ENCODE peak calls at places on chromosomes 11 and 22, in nine cellular contexts. One of them, this sample, is unnamed.

GRCh38 chr11:77322506-77322905 is 21.0 kb upstream of the GDPD4 start:
- DNase-seq in transverse colon: no peak
- DNase-seq in neural progenitor cell: no peak
- DNase-seq in aorta: no peak
- DNase-seq in H1: no peak
- DNase-seq in A549: no peak
- DNase-seq in heart right ventricle: peak; percentile 5
- DNase-seq in CD8-positive, alpha-beta memory T cell: no peak
- DNase-seq in H9: no peak
- DNase-seq in this sample: no peak

GRCh38 chr11:17148536-17148935 is 59.2 kb downstream of the PIK3C2A start:
- DNase-seq in transverse colon: no peak
- DNase-seq in neural progenitor cell: no peak
- DNase-seq in aorta: no peak
- DNase-seq in H1: no peak
- DNase-seq in A549: no peak
- DNase-seq in heart right ventricle: no peak
- DNase-seq in CD8-positive, alpha-beta memory T cell: no peak
- DNase-seq in H9: no peak
- DNase-seq in this sample: no peak

GRCh38 chr11:9574556-9574805 is 1.0 kb downstream of the WEE1 start:
- DNase-seq in transverse colon: peak; percentile 35
- DNase-seq in neural progenitor cell: peak; percentile 67
- DNase-seq in aorta: peak; percentile 82
- DNase-seq in H1: no peak
- DNase-seq in A549: no peak
- DNase-seq in heart right ventricle: no peak
- DNase-seq in CD8-positive, alpha-beta memory T cell: no peak
- DNase-seq in H9: no peak
- DNase-seq in this sample: no peak

GRCh38 chr22:30040499-30041055 is 39.7 kb upstream of the HORMAD2 start:
- DNase-seq in transverse colon: no peak
- DNase-seq in neural progenitor cell: no peak
- DNase-seq in aorta: no peak
- DNase-seq in H1: no peak
- DNase-seq in A549: no peak
- DNase-seq in heart right ventricle: no peak
- DNase-seq in CD8-positive, alpha-beta memory T cell: no peak
- DNase-seq in H9: no peak
- DNase-seq in this sample: no peak

GRCh38 chr11:93248602-93249001 is 50.8 kb upstream of the SLC36A4 start:
- DNase-seq in transverse colon: no peak
- DNase-seq in neural progenitor cell: no peak
- DNase-seq in aorta: no peak
- DNase-seq in H1: no peak
- DNase-seq in A549: no peak
- DNase-seq in heart right ventricle: no peak
- DNase-seq in CD8-positive, alpha-beta memory T cell: no peak
- DNase-seq in H9: no peak
- DNase-seq in this sample: no peak

GRCh38 chr11:82229346-82229745 is 504.3 kb downstream of the FAM181B start:
- DNase-seq in transverse colon: no peak
- DNase-seq in neural progenitor cell: peak; percentile 40
- DNase-seq in aorta: no peak
- DNase-seq in H1: no peak
- DNase-seq in A549: no peak
- DNase-seq in heart right ventricle: no peak
- DNase-seq in CD8-positive, alpha-beta memory T cell: no peak
- DNase-seq in H9: no peak
- DNase-seq in this sample: no peak

GRCh38 chr11:79486239-79486984 is 45.6 kb upstream of the TENM4 start:
- DNase-seq in transverse colon: no peak
- DNase-seq in neural progenitor cell: no peak
- DNase-seq in aorta: no peak
- DNase-seq in H1: no peak
- DNase-seq in A549: no peak
- DNase-seq in heart right ventricle: no peak
- DNase-seq in CD8-positive, alpha-beta memory T cell: no peak
- DNase-seq in H9: no peak
- DNase-seq in this sample: no peak

GRCh38 chr11:120608760-120609211 is 97.2 kb downstream of the GRIK4 start:
- DNase-seq in transverse colon: peak; percentile 28
- DNase-seq in neural progenitor cell: peak; percentile 36
- DNase-seq in aorta: no peak
- DNase-seq in H1: no peak
- DNase-seq in A549: no peak
- DNase-seq in heart right ventricle: no peak
- DNase-seq in CD8-positive, alpha-beta memory T cell: no peak
- DNase-seq in H9: peak; percentile 50
- DNase-seq in this sample: no peak

GRCh38 chr11:122697636-122698167 is 42.2 kb downstream of the UBASH3B start:
- DNase-seq in transverse colon: no peak
- DNase-seq in neural progenitor cell: no peak
- DNase-seq in aorta: no peak
- DNase-seq in H1: no peak
- DNase-seq in A549: peak; percentile 28
- DNase-seq in heart right ventricle: no peak
- DNase-seq in CD8-positive, alpha-beta memory T cell: peak; percentile 56
- DNase-seq in H9: no peak
- DNase-seq in this sample: no peak

GRCh38 chr22:20396639-20397038 is 2.7 kb downstream of the ZNF74 start:
- DNase-seq in transverse colon: no peak
- DNase-seq in neural progenitor cell: no peak
- DNase-seq in aorta: no peak
- DNase-seq in H1: no peak
- DNase-seq in A549: no peak
- DNase-seq in heart right ventricle: no peak
- DNase-seq in CD8-positive, alpha-beta memory T cell: no peak
- DNase-seq in H9: no peak
- DNase-seq in this sample: no peak

GRCh38 chr11:1555713-1556153 is 16.3 kb downstream of the DUSP8 start:
- DNase-seq in transverse colon: no peak
- DNase-seq in neural progenitor cell: no peak
- DNase-seq in aorta: no peak
- DNase-seq in H1: no peak
- DNase-seq in A549: no peak
- DNase-seq in heart right ventricle: no peak
- DNase-seq in CD8-positive, alpha-beta memory T cell: no peak
- DNase-seq in H9: peak; percentile 38
- DNase-seq in this sample: no peak

GRCh38 chr11:1557904-1558831 is 13.9 kb downstream of the DUSP8 start:
- DNase-seq in transverse colon: peak; percentile 66
- DNase-seq in neural progenitor cell: no peak
- DNase-seq in aorta: peak; percentile 91
- DNase-seq in H1: no peak
- DNase-seq in A549: peak; percentile 71
- DNase-seq in heart right ventricle: peak; percentile 76
- DNase-seq in CD8-positive, alpha-beta memory T cell: no peak
- DNase-seq in H9: peak; percentile 40
- DNase-seq in this sample: no peak

GRCh38 chr11:1556278-1557167 is 15.5 kb downstream of the DUSP8 start:
- DNase-seq in transverse colon: no peak
- DNase-seq in neural progenitor cell: no peak
- DNase-seq in aorta: no peak
- DNase-seq in H1: no peak
- DNase-seq in A549: no peak
- DNase-seq in heart right ventricle: no peak
- DNase-seq in CD8-positive, alpha-beta memory T cell: no peak
- DNase-seq in H9: peak; percentile 36
- DNase-seq in this sample: no peak

GRCh38 chr11:1559103-1559951 is 12.7 kb downstream of the DUSP8 start:
- DNase-seq in transverse colon: peak; percentile 91
- DNase-seq in neural progenitor cell: peak; percentile 63
- DNase-seq in aorta: peak; percentile 98
- DNase-seq in H1: no peak
- DNase-seq in A549: peak; percentile 74
- DNase-seq in heart right ventricle: peak; percentile 90
- DNase-seq in CD8-positive, alpha-beta memory T cell: no peak
- DNase-seq in H9: peak; percentile 74
- DNase-seq in this sample: peak; percentile 92

DNA sequence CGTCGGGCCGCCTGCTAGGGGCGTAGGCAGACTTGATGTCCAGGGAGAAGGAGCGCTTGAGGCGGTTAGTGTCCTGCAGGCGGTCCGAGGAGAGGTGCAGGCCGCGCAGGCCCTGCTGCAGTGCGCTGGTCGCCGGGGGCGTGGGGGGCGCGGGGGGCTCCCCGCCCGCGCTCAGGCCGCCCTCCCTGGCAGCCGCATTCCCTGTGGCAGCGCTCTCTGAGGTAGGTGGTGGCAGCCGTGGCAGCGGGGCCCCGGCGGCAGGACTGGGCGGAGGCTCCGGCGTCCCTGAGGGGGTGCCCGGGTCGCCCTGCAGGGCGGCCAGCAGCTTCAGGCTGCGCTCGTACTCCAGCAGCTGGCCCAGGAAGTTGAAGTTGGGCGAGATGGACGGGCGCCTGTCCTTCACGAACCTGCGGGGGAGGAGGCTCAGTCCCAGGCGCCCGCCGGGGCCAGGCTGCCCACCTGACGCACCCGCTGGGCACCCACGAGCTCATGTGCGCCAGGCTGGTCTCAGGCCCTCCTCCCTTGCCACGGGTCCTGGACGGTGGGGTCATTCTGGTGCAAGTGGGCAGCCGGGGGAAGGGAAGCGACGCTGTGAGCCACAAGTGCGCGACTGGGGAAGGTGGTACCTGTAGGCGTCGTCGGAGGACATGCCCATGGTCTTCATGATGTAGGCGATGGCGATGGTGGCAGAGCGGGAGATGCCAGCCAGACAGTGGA is 14.7 kb downstream of the DUSP8 start:
- DNase-seq in transverse colon: no peak
- DNase-seq in neural progenitor cell: no peak
- DNase-seq in aorta: no peak
- DNase-seq in H1: no peak
- DNase-seq in A549: no peak
- DNase-seq in heart right ventricle: no peak
- DNase-seq in CD8-positive, alpha-beta memory T cell: no peak
- DNase-seq in H9: peak; percentile 44
- DNase-seq in this sample: no peak
- H3K27ac ChIP-seq in transverse colon: peak overlapping the region; percentile 91
- H3K27ac ChIP-seq in neural progenitor cell: no peak overlapping the region
- H3K27ac ChIP-seq in aorta: peak overlapping the region; percentile 34
- H3K27ac ChIP-seq in H1: no peak overlapping the region
- H3K27ac ChIP-seq in A549: peak overlapping the region; percentile 86
- H3K27ac ChIP-seq in heart right ventricle: peak overlapping the region; percentile 94
- H3K27ac ChIP-seq in CD8-positive, alpha-beta memory T cell: no peak overlapping the region
- H3K27ac ChIP-seq in H9: no peak overlapping the region
- H3K27ac ChIP-seq in this sample: peak overlapping the region; percentile 80

DNA sequence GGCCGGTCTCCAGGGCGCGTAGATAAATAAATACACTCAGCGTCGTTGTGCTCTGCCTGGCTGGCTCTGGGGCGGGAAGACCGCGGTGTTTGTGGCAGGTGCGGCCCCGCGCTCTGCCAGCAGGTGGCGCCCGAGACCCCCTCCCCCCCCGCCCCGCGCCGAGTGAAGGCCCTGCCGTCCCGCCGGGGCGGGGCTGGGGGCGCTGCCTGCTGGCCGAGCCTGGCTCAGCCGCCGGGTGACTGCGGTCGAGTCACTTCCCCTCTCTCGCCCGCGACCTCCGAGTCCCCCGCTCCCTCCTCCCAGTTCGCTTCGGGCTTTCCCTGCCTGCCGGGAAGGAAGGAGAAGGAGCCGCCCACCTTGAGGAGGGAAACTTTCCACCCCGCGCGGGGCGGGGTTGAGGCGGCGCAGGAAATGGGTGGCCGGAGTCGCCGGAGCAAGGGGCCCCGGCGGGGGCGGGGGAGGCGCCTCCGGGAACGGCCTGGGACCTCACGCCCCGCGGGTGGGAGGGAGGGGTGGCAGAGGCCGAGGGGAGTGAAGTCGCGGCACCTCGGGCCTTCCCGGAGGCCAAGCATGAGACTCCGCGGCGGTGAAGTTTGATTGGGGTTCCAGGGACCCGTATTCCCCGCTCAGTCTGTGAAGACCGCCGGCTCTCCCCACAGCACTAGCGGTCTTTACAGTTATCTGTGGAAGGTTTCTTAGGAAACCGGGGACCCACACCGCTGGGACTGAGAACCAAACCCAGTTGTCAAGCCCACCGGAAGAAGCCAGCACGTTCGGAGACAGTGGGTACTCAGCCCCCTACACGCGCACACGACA is 1.5 kb upstream of the EHBP1L1 start:
- DNase-seq in transverse colon: peak; percentile 90
- DNase-seq in neural progenitor cell: peak; percentile 94
- DNase-seq in aorta: peak; percentile 98
- DNase-seq in H1: peak; percentile 72
- DNase-seq in A549: peak; percentile 89
- DNase-seq in heart right ventricle: peak; percentile 97
- DNase-seq in CD8-positive, alpha-beta memory T cell: peak; percentile 90
- DNase-seq in H9: peak; percentile 95
- DNase-seq in this sample: peak; percentile 95
- H3K4me1 ChIP-seq in transverse colon: peaks cover 43% of the 10 kb centered on the region
- H3K4me1 ChIP-seq in neural progenitor cell: peaks cover 21% of the 10 kb centered on the region
- H3K4me1 ChIP-seq in aorta: no peaks in the 10 kb centered on the region
- H3K4me1 ChIP-seq in H1: peaks cover 13% of the 10 kb centered on the region
- H3K4me1 ChIP-seq in A549: peaks cover 57% of the 10 kb centered on the region
- H3K4me1 ChIP-seq in heart right ventricle: peaks cover 55% of the 10 kb centered on the region
- H3K4me1 ChIP-seq in CD8-positive, alpha-beta memory T cell: peaks cover 63% of the 10 kb centered on the region
- H3K4me1 ChIP-seq in H9: no peaks in the 10 kb centered on the region
- H3K4me1 ChIP-seq in this sample: peaks cover 16% of the 10 kb centered on the region

GRCh38 chr22:50468626-50469025 is 6.2 kb downstream of the SBF1 start:
- DNase-seq in transverse colon: no peak
- DNase-seq in neural progenitor cell: no peak
- DNase-seq in aorta: no peak
- DNase-seq in H1: no peak
- DNase-seq in A549: no peak
- DNase-seq in heart right ventricle: no peak
- DNase-seq in CD8-positive, alpha-beta memory T cell: no peak
- DNase-seq in H9: no peak
- DNase-seq in this sample: no peak
- H3K27ac ChIP-seq in transverse colon: peak overlapping the region; percentile 83
- H3K27ac ChIP-seq in neural progenitor cell: no peak overlapping the region
- H3K27ac ChIP-seq in aorta: no peak overlapping the region
- H3K27ac ChIP-seq in H1: no peak overlapping the region
- H3K27ac ChIP-seq in A549: no peak overlapping the region
- H3K27ac ChIP-seq in heart right ventricle: no peak overlapping the region
- H3K27ac ChIP-seq in CD8-positive, alpha-beta memory T cell: peak overlapping the region; percentile 51
- H3K27ac ChIP-seq in H9: no peak overlapping the region
- H3K27ac ChIP-seq in this sample: peak overlapping the region; percentile 62

DNA sequence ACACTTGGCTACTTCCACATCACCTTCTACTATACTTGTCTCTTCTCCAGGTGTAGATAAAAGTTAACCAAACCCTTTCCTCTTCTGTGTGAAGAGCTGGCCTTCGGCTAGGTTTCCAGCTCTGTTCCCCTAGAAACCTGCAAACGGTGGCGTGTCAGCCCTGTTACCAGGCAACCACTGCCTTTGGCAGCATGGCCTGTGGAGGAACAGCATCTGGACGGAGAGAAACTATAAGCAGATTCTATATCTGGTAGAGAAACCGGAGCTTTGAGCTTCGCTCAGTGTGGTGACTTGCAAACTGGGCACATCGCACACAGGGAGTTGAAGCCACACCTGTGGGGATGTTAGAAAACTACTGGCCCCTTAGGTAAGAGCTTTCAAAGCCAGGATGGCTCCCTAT is 35.9 kb downstream of the ARAP1 start:
- DNase-seq in transverse colon: no peak
- DNase-seq in neural progenitor cell: no peak
- DNase-seq in aorta: no peak
- DNase-seq in H1: no peak
- DNase-seq in A549: no peak
- DNase-seq in heart right ventricle: no peak
- DNase-seq in CD8-positive, alpha-beta memory T cell: no peak
- DNase-seq in H9: no peak
- DNase-seq in this sample: no peak
- H3K4me1 ChIP-seq in transverse colon: peaks cover 19% of the 10 kb centered on the region
- H3K4me1 ChIP-seq in neural progenitor cell: peaks cover 17% of the 10 kb centered on the region
- H3K4me1 ChIP-seq in aorta: no peaks in the 10 kb centered on the region
- H3K4me1 ChIP-seq in H1: no peaks in the 10 kb centered on the region
- H3K4me1 ChIP-seq in A549: peaks cover 12% of the 10 kb centered on the region
- H3K4me1 ChIP-seq in heart right ventricle: peaks cover 62% of the 10 kb centered on the region
- H3K4me1 ChIP-seq in CD8-positive, alpha-beta memory T cell: peaks cover 48% of the 10 kb centered on the region
- H3K4me1 ChIP-seq in H9: no peaks in the 10 kb centered on the region
- H3K4me1 ChIP-seq in this sample: peaks cover 4% of the 10 kb centered on the region